ENCODE peak calls at places on chromosomes 13 and 19, in eight cellular contexts. One of them, this sample, is unnamed.

GRCh38 chr19:35885225-35885624 is 15.1 kb downstream of the NFKBID start:
- DNase-seq in AG09309: no peak
- DNase-seq in NCI-H1417: no peak
- DNase-seq in heart left ventricle: no peak
- DNase-seq in AG09319: no peak
- DNase-seq in esophagus muscularis mucosa: no peak
- DNase-seq in cardiac fibroblast: no peak
- DNase-seq in AG08395: no peak
- DNase-seq in this sample: no peak

GRCh38 chr19:12756150-12756883 is 4.7 kb downstream of the BEST2 start:
- DNase-seq in AG09309: no peak
- DNase-seq in NCI-H1417: no peak
- DNase-seq in heart left ventricle: no peak
- DNase-seq in AG09319: no peak
- DNase-seq in esophagus muscularis mucosa: no peak
- DNase-seq in cardiac fibroblast: no peak
- DNase-seq in AG08395: no peak
- DNase-seq in this sample: no peak

GRCh38 chr19:14150770-14151661 is 14.6 kb upstream of the ASF1B start:
- DNase-seq in AG09309: no peak
- DNase-seq in NCI-H1417: no peak
- DNase-seq in heart left ventricle: no peak
- DNase-seq in AG09319: no peak
- DNase-seq in esophagus muscularis mucosa: no peak
- DNase-seq in cardiac fibroblast: no peak
- DNase-seq in AG08395: no peak
- DNase-seq in this sample: no peak

GRCh38 chr19:2798733-2799132 is 13.4 kb downstream of the THOP1 start:
- DNase-seq in AG09309: no peak
- DNase-seq in NCI-H1417: no peak
- DNase-seq in heart left ventricle: peak
- DNase-seq in AG09319: no peak
- DNase-seq in esophagus muscularis mucosa: no peak
- DNase-seq in cardiac fibroblast: peak
- DNase-seq in AG08395: peak
- DNase-seq in this sample: no peak

GRCh38 chr19:1076951-1077350 is 10.0 kb downstream of the ARHGAP45 start:
- DNase-seq in AG09309: no peak
- DNase-seq in NCI-H1417: no peak
- DNase-seq in heart left ventricle: peak
- DNase-seq in AG09319: no peak
- DNase-seq in esophagus muscularis mucosa: no peak
- DNase-seq in cardiac fibroblast: no peak
- DNase-seq in AG08395: no peak
- DNase-seq in this sample: no peak

GRCh38 chr19:6030214-6030507 is 52.2 kb upstream of the RANBP3 start:
- DNase-seq in AG09309: peak
- DNase-seq in NCI-H1417: no peak
- DNase-seq in heart left ventricle: no peak
- DNase-seq in AG09319: peak
- DNase-seq in esophagus muscularis mucosa: no peak
- DNase-seq in cardiac fibroblast: peak
- DNase-seq in AG08395: peak
- DNase-seq in this sample: peak

GRCh38 chr13:98681017-98681416 is 71.5 kb downstream of the SLC15A1 start:
- DNase-seq in AG09309: no peak
- DNase-seq in NCI-H1417: no peak
- DNase-seq in heart left ventricle: no peak
- DNase-seq in AG09319: no peak
- DNase-seq in esophagus muscularis mucosa: no peak
- DNase-seq in cardiac fibroblast: peak
- DNase-seq in AG08395: no peak
- DNase-seq in this sample: no peak

GRCh38 chr13:39364797-39365468 is 238.1 kb downstream of the LHFPL6 start:
- DNase-seq in AG09309: peak
- DNase-seq in NCI-H1417: peak
- DNase-seq in heart left ventricle: no peak
- DNase-seq in AG09319: no peak
- DNase-seq in esophagus muscularis mucosa: no peak
- DNase-seq in cardiac fibroblast: no peak
- DNase-seq in AG08395: peak
- DNase-seq in this sample: peak

GRCh38 chr13:114146629-114147028 is 14.2 kb upstream of the RASA3 start:
- DNase-seq in AG09309: no peak
- DNase-seq in NCI-H1417: no peak
- DNase-seq in heart left ventricle: peak
- DNase-seq in AG09319: no peak
- DNase-seq in esophagus muscularis mucosa: no peak
- DNase-seq in cardiac fibroblast: no peak
- DNase-seq in AG08395: no peak
- DNase-seq in this sample: no peak

GRCh38 chr13:32961724-32962123 is 54.5 kb upstream of the KL start:
- DNase-seq in AG09309: no peak
- DNase-seq in NCI-H1417: no peak
- DNase-seq in heart left ventricle: no peak
- DNase-seq in AG09319: no peak
- DNase-seq in esophagus muscularis mucosa: no peak
- DNase-seq in cardiac fibroblast: no peak
- DNase-seq in AG08395: no peak
- DNase-seq in this sample: no peak

GRCh38 chr13:107715496-107715895 is 499.8 kb downstream of the LIG4 start:
- DNase-seq in AG09309: no peak
- DNase-seq in NCI-H1417: peak
- DNase-seq in heart left ventricle: no peak
- DNase-seq in AG09319: no peak
- DNase-seq in esophagus muscularis mucosa: no peak
- DNase-seq in cardiac fibroblast: no peak
- DNase-seq in AG08395: no peak
- DNase-seq in this sample: no peak

GRCh38 chr19:55605637-55606470 is at the start of gene ZNF865:
- DNase-seq in AG09309: no peak
- DNase-seq in NCI-H1417: peak
- DNase-seq in heart left ventricle: peak
- DNase-seq in AG09319: peak
- DNase-seq in esophagus muscularis mucosa: peak
- DNase-seq in cardiac fibroblast: peak
- DNase-seq in AG08395: peak
- DNase-seq in this sample: peak

GRCh38 chr13:113843063-113843654 is 20.7 kb downstream of the GAS6 start:
- DNase-seq in AG09309: no peak
- DNase-seq in NCI-H1417: no peak
- DNase-seq in heart left ventricle: no peak
- DNase-seq in AG09319: no peak
- DNase-seq in esophagus muscularis mucosa: no peak
- DNase-seq in cardiac fibroblast: no peak
- DNase-seq in AG08395: no peak
- DNase-seq in this sample: no peak

GRCh38 chr19:1767464-1767933 is 14.2 kb downstream of the ONECUT3 start:
- DNase-seq in AG09309: no peak
- DNase-seq in NCI-H1417: no peak
- DNase-seq in heart left ventricle: no peak
- DNase-seq in AG09319: no peak
- DNase-seq in esophagus muscularis mucosa: no peak
- DNase-seq in cardiac fibroblast: peak
- DNase-seq in AG08395: peak
- DNase-seq in this sample: peak

GRCh38 chr19:2235396-2236284 is 489 bp downstream of the PLEKHJ1 start:
- DNase-seq in AG09309: no peak
- DNase-seq in NCI-H1417: peak
- DNase-seq in heart left ventricle: peak
- DNase-seq in AG09319: no peak
- DNase-seq in esophagus muscularis mucosa: no peak
- DNase-seq in cardiac fibroblast: no peak
- DNase-seq in AG08395: no peak
- DNase-seq in this sample: no peak

GRCh38 chr13:45859682-45860081 is 8.1 kb upstream of the SIAH3 start:
- DNase-seq in AG09309: no peak
- DNase-seq in NCI-H1417: no peak
- DNase-seq in heart left ventricle: no peak
- DNase-seq in AG09319: no peak
- DNase-seq in esophagus muscularis mucosa: peak
- DNase-seq in cardiac fibroblast: no peak
- DNase-seq in AG08395: no peak
- DNase-seq in this sample: no peak

GRCh38 chr13:73417012-73417615 is 358.3 kb downstream of the KLF5 start:
- DNase-seq in AG09309: no peak
- DNase-seq in NCI-H1417: peak
- DNase-seq in heart left ventricle: no peak
- DNase-seq in AG09319: no peak
- DNase-seq in esophagus muscularis mucosa: no peak
- DNase-seq in cardiac fibroblast: peak
- DNase-seq in AG08395: no peak
- DNase-seq in this sample: peak

GRCh38 chr19:17001603-17002183 is 24.9 kb downstream of the CPAMD8 start:
- DNase-seq in AG09309: no peak
- DNase-seq in NCI-H1417: no peak
- DNase-seq in heart left ventricle: peak
- DNase-seq in AG09319: no peak
- DNase-seq in esophagus muscularis mucosa: no peak
- DNase-seq in cardiac fibroblast: no peak
- DNase-seq in AG08395: no peak
- DNase-seq in this sample: no peak

GRCh38 chr19:13053761-13054604 is 48.7 kb downstream of the LYL1 start:
- DNase-seq in AG09309: peak
- DNase-seq in NCI-H1417: no peak
- DNase-seq in heart left ventricle: peak
- DNase-seq in AG09319: peak
- DNase-seq in esophagus muscularis mucosa: peak
- DNase-seq in cardiac fibroblast: peak
- DNase-seq in AG08395: peak
- DNase-seq in this sample: peak

GRCh38 chr13:39457274-39457673 is 145.7 kb downstream of the LHFPL6 start:
- DNase-seq in AG09309: no peak
- DNase-seq in NCI-H1417: no peak
- DNase-seq in heart left ventricle: no peak
- DNase-seq in AG09319: no peak
- DNase-seq in esophagus muscularis mucosa: no peak
- DNase-seq in cardiac fibroblast: no peak
- DNase-seq in AG08395: no peak
- DNase-seq in this sample: no peak

GRCh38 chr13:80524447-80525215 is 183.7 kb upstream of the SPRY2 start:
- DNase-seq in AG09309: no peak
- DNase-seq in NCI-H1417: no peak
- DNase-seq in heart left ventricle: no peak
- DNase-seq in AG09319: no peak
- DNase-seq in esophagus muscularis mucosa: no peak
- DNase-seq in cardiac fibroblast: no peak
- DNase-seq in AG08395: no peak
- DNase-seq in this sample: no peak

GRCh38 chr13:41917641-41918040 is 43.3 kb downstream of the VWA8 start:
- DNase-seq in AG09309: peak
- DNase-seq in NCI-H1417: no peak
- DNase-seq in heart left ventricle: no peak
- DNase-seq in AG09319: peak
- DNase-seq in esophagus muscularis mucosa: no peak
- DNase-seq in cardiac fibroblast: peak
- DNase-seq in AG08395: peak
- DNase-seq in this sample: peak

GRCh38 chr19:49691243-49692101 is 556 bp downstream of the CPT1C start:
- DNase-seq in AG09309: no peak
- DNase-seq in NCI-H1417: peak
- DNase-seq in heart left ventricle: peak
- DNase-seq in AG09319: no peak
- DNase-seq in esophagus muscularis mucosa: no peak
- DNase-seq in cardiac fibroblast: peak
- DNase-seq in AG08395: peak
- DNase-seq in this sample: peak